ENCODE peak calls at places on chromosome 2, in four cellular contexts. One of them, this sample, is unnamed.

GRCh38 chr2:229270551-229271410 is at the start of gene PID1:
- DNase-seq in CD4-positive, alpha-beta T cell: no peak
- DNase-seq in esophagus squamous epithelium: no peak
- DNase-seq in RWPE1: peak; percentile 56
- DNase-seq in this sample: peak; percentile 57

GRCh38 chr2:24330161-24330560 is 30.2 kb downstream of the ITSN2 start:
- DNase-seq in CD4-positive, alpha-beta T cell: no peak
- DNase-seq in esophagus squamous epithelium: no peak
- DNase-seq in RWPE1: no peak
- DNase-seq in this sample: no peak

GRCh38 chr2:163681765-163682164 is 54.0 kb downstream of the FIGN start:
- DNase-seq in CD4-positive, alpha-beta T cell: no peak
- DNase-seq in esophagus squamous epithelium: no peak
- DNase-seq in RWPE1: no peak
- DNase-seq in this sample: no peak

GRCh38 chr2:152613235-152613634 is 104.0 kb downstream of the PRPF40A start:
- DNase-seq in CD4-positive, alpha-beta T cell: no peak
- DNase-seq in esophagus squamous epithelium: no peak
- DNase-seq in RWPE1: no peak
- DNase-seq in this sample: no peak

GRCh38 chr2:219290381-219291171 is 11.4 kb downstream of the DNAJB2 start:
- DNase-seq in CD4-positive, alpha-beta T cell: no peak
- DNase-seq in esophagus squamous epithelium: no peak
- DNase-seq in RWPE1: no peak
- DNase-seq in this sample: no peak

GRCh38 chr2:239934571-239935171 is 90.5 kb downstream of the NDUFA10 start:
- DNase-seq in CD4-positive, alpha-beta T cell: peak; percentile 33
- DNase-seq in esophagus squamous epithelium: no peak
- DNase-seq in RWPE1: peak; percentile 29
- DNase-seq in this sample: peak; percentile 50

GRCh38 chr2:156300337-156300736 is 32.2 kb downstream of the NR4A2 start:
- DNase-seq in CD4-positive, alpha-beta T cell: no peak
- DNase-seq in esophagus squamous epithelium: no peak
- DNase-seq in RWPE1: no peak
- DNase-seq in this sample: no peak

GRCh38 chr2:219384083-219384713 is 3.5 kb downstream of the DNPEP start:
- DNase-seq in CD4-positive, alpha-beta T cell: no peak
- DNase-seq in esophagus squamous epithelium: no peak
- DNase-seq in RWPE1: no peak
- DNase-seq in this sample: no peak

GRCh38 chr2:187055463-187055862 is 206.5 kb upstream of the ZSWIM2 start:
- DNase-seq in CD4-positive, alpha-beta T cell: no peak
- DNase-seq in esophagus squamous epithelium: no peak
- DNase-seq in RWPE1: no peak
- DNase-seq in this sample: peak; percentile 64

GRCh38 chr2:38092196-38092902 is 16.4 kb upstream of the CYP1B1 start:
- DNase-seq in CD4-positive, alpha-beta T cell: no peak
- DNase-seq in esophagus squamous epithelium: no peak
- DNase-seq in RWPE1: no peak
- DNase-seq in this sample: peak; percentile 94

GRCh38 chr2:202034249-202035088 is 814 bp downstream of the FZD7 start:
- DNase-seq in CD4-positive, alpha-beta T cell: peak; percentile 22
- DNase-seq in esophagus squamous epithelium: no peak
- DNase-seq in RWPE1: peak; percentile 22
- DNase-seq in this sample: peak; percentile 31

GRCh38 chr2:173652311-173652710 is 297.6 kb downstream of the CDCA7 start:
- DNase-seq in CD4-positive, alpha-beta T cell: no peak
- DNase-seq in esophagus squamous epithelium: no peak
- DNase-seq in RWPE1: peak; percentile 84
- DNase-seq in this sample: peak; percentile 85

GRCh38 chr2:85179541-85179940 is 46.3 kb downstream of the TCF7L1 start:
- DNase-seq in CD4-positive, alpha-beta T cell: no peak
- DNase-seq in esophagus squamous epithelium: no peak
- DNase-seq in RWPE1: no peak
- DNase-seq in this sample: no peak

DNA sequence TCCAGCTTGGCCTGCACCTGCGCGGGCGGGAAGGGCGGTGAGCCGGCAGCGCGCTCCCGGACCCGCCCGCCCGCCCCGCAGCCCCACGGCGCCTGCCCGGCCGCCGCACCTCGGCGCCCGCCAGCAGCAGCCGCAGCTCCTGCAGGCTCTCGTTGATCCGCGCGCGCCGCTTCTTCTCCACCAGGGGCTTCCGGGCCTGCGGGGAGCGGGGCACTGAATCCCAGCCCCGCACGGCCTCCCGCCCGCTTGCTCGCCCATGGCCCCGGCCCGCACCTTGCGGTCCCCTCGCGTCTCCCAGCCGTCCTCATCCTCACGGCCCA is 326 bp downstream of the HES6 start:
- DNase-seq in CD4-positive, alpha-beta T cell: no peak
- DNase-seq in esophagus squamous epithelium: no peak
- DNase-seq in RWPE1: no peak
- DNase-seq in this sample: no peak
- TF ChIP-seq CTCF in CD4-positive, alpha-beta T cell: no peak
- TF ChIP-seq CTCF in esophagus squamous epithelium: no peak
- TF ChIP-seq CTCF in RWPE1: no peak
- TF ChIP-seq CTCF in this sample: no peak

GRCh38 chr2:18690342-18690741 is 101.0 kb upstream of the NT5C1B start:
- DNase-seq in CD4-positive, alpha-beta T cell: no peak
- DNase-seq in esophagus squamous epithelium: no peak
- DNase-seq in RWPE1: no peak
- DNase-seq in this sample: peak; percentile 3
- TF ChIP-seq CTCF in CD4-positive, alpha-beta T cell: no peak
- TF ChIP-seq CTCF in esophagus squamous epithelium: no peak
- TF ChIP-seq CTCF in RWPE1: no peak
- TF ChIP-seq CTCF in this sample: no peak

DNA sequence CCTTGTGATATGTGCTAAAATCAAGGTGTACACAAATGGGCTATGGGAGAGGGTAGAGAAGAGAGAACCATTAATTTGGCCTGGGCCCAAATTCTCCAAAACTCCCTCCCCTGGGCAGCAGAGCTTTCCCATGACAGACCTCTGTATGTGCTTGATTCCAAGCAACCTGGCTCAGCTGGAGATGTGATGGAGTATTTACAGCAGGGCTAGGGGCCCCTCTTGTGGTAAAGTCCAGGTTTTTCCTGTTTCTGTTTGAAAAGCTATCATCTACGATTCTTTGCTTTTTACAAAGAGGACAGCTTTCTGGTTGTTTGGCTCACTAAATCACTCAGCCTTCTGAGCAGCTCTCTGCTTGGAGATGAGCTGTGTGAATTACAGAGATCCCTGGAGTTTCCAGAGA is 40.3 kb downstream of the KCNS3 start:
- DNase-seq in CD4-positive, alpha-beta T cell: no peak
- DNase-seq in esophagus squamous epithelium: no peak
- DNase-seq in RWPE1: peak; percentile 23
- DNase-seq in this sample: peak; percentile 21
- TF ChIP-seq CTCF in CD4-positive, alpha-beta T cell: no peak
- TF ChIP-seq CTCF in esophagus squamous epithelium: no peak
- TF ChIP-seq CTCF in RWPE1: no peak
- TF ChIP-seq CTCF in this sample: no peak

DNA sequence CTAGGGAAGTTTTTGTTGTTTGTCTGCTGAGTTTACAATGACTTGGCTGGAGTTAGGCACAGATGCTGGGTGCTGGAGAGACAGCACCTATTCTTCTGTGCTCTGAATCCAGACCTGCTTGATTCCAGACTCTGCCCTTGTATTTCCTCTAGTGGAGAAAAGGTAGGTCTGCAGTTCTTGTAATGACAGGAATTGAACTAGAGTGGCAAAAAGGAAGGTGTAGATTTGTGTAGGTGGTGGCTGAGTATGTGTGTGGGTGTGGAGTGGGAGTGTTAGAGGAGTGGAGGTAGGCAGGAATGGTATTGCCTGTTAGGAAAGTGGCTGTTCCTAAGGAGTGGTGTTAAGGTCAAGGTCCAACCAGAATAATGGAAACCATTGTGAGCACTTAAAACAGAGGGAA is 71.9 kb upstream of the LYPD6 start:
- DNase-seq in CD4-positive, alpha-beta T cell: no peak
- DNase-seq in esophagus squamous epithelium: no peak
- DNase-seq in RWPE1: no peak
- DNase-seq in this sample: peak; percentile 1
- TF ChIP-seq CTCF in CD4-positive, alpha-beta T cell: no peak
- TF ChIP-seq CTCF in esophagus squamous epithelium: no peak
- TF ChIP-seq CTCF in RWPE1: no peak
- TF ChIP-seq CTCF in this sample: no peak

DNA sequence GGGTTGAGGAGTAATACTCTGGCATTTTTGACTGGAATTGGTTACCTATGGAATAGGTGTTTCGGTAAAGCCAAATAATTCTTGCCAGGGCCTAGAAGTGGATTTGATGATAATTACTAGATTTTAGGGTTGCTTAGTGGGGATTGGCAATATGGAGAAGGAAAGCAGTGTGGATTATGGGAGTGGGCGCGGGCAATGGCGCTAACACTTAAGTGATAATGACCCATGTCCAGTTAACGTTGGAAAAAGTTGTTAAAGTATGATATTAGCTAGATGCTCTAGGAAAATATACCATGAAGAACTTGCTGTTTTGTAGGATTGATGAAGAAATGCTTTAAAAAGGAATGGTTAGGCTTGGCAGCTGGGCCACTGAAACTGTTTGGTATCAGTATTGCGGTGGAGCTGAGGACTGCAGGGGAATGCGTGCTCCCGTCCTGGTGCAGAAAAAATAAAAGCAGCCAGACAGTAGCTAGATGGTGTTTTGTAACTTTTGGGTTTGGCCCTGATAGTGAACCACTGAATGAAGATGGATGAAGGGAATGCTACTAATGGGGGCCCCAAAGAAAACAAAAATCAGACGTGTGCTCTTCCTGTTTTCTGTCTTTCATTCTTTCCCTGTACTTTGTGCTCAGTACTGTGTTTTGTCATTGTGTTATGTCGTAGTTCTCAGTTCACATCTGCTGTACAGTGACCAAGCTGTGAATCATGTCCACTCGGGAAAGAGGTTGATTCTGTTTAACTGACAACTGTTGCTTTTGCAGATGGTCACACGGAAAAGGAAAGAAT is 937 bp downstream of the INSIG2 start:
- DNase-seq in CD4-positive, alpha-beta T cell: no peak
- DNase-seq in esophagus squamous epithelium: no peak
- DNase-seq in RWPE1: peak; percentile 42
- DNase-seq in this sample: peak; percentile 52
- TF ChIP-seq CTCF in CD4-positive, alpha-beta T cell: no peak
- TF ChIP-seq CTCF in esophagus squamous epithelium: peak; percentile 32
- TF ChIP-seq CTCF in RWPE1: peak; percentile 19
- TF ChIP-seq CTCF in this sample: no peak

GRCh38 chr2:73839653-73840411 is 11.1 kb downstream of the STAMBP start:
- DNase-seq in CD4-positive, alpha-beta T cell: no peak
- DNase-seq in esophagus squamous epithelium: no peak
- DNase-seq in RWPE1: no peak
- DNase-seq in this sample: no peak
- TF ChIP-seq CTCF in CD4-positive, alpha-beta T cell: no peak
- TF ChIP-seq CTCF in esophagus squamous epithelium: no peak
- TF ChIP-seq CTCF in RWPE1: no peak
- TF ChIP-seq CTCF in this sample: no peak

This sample was measured in MCF 10A.